ENCODE peak calls at places on chromosomes 11 and 22, in seven cellular contexts. I is HFF-Myc, V is astrocyte of the cerebellum, U is HCT116, E is breast epithelium, F is testis, G is left ventricle myocardium inferior. M is an unnamed sample.
A peak's percentile ranks its signal among the peaks of the same experiment; 100 is the strongest.

GRCh38 chr11:7490535-7490934 is 5.2 kb downstream of the OLFML1 start:
- DNase-seq in I (no peak), V (no peak), U (no peak), E (no peak), F (no peak), G (no peak), M (no peak)

GRCh38 chr22:26259510-26259909 is 90.2 kb downstream of the SEZ6L start:
- DNase-seq in I (peak; percentile 15), V (no peak), U (peak; percentile 0), E (no peak), F (peak; percentile 32), G (no peak), M (no peak)

GRCh38 chr11:64078905-64079304 is 43.2 kb downstream of the FLRT1 start:
- DNase-seq in I (no peak), V (no peak), U (no peak), E (no peak), F (no peak), G (no peak), M (no peak)

GRCh38 chr22:42611076-42611475 is 3.6 kb downstream of the POLDIP3 start:
- DNase-seq in I (no peak), V (no peak), U (no peak), E (no peak), F (no peak), G (no peak), M (no peak)

GRCh38 chr11:100151944-100152343 is 535.1 kb upstream of the ARHGAP42 start:
- DNase-seq in I (no peak), V (peak; percentile 15), U (no peak), E (no peak), F (no peak), G (no peak), M (no peak)

GRCh38 chr11:81246937-81247336 is 1486.7 kb downstream of the FAM181B start:
- DNase-seq in I (no peak), V (no peak), U (no peak), E (no peak), F (no peak), G (no peak), M (no peak)

GRCh38 chr11:117663826-117664225 is 133.2 kb downstream of the DSCAML1 start:
- DNase-seq in I (no peak), V (no peak), U (no peak), E (no peak), F (no peak), G (no peak), M (no peak)

GRCh38 chr11:122796128-122796717 is 42.1 kb upstream of the CRTAM start:
- DNase-seq in I (no peak), V (no peak), U (no peak), E (no peak), F (peak; percentile 63), G (peak; percentile 42), M (peak; percentile 56)

GRCh38 chr11:133064152-133064877 is 468.0 kb downstream of the OPCML start:
- DNase-seq in I (no peak), V (peak; percentile 36), U (no peak), E (peak; percentile 25), F (peak; percentile 85), G (peak; percentile 63), M (peak; percentile 72)

GRCh38 chr22:17780116-17780740 is 6.0 kb upstream of the BID start:
- DNase-seq in I (no peak), V (no peak), U (no peak), E (no peak), F (no peak), G (no peak), M (no peak)

DNA sequence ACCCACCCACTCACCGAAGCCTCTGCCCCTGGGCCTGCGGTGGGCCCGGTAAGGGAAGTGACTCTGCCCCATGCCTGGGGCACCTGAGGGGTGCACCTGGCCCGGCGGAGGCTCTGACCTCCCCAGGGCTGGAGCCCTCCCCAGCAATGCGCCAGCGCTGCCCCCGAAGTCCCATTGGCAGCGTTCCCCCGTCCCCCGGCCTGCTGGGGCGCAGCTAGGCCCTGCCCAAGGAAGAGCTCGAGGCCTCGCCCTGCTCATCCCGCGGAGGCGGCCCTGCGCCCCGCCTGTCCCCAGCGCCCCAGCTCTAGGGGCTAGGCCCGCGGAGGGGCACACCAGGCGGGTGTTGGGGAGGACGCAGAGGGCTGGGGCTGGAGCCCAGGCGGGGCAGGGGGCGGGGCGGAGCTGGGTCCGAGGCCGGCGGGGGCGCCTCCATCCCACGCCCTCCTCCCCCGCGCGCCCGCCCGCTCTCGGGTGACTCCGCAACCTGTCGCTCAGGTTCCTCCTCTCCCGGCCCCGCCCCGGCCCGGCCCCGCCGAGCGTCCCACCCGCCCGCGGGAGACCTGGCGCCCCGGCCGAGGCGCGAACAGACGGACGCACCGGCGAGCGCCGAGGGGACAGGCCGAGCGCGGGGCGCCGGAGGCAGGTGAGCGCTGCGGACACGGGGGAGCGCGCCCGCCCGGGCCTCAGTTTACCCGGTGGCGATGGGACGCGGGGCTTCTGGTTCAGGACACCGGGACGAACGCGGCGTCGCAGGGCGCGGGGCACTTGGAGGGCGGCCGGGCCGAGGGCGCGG is at the start of gene EPS8L2:
- DNase-seq in I (no peak), V (no peak), U (no peak), E (no peak), F (no peak), G (no peak), M (no peak)
- H3K4me3 ChIP-seq in I (peak within 1 kb of the TSS; percentile 56), V (peak within 1 kb of the TSS; percentile 63), U (peak within 1 kb of the TSS; percentile 96), E (peak within 1 kb of the TSS; percentile 95), F (peak within 1 kb of the TSS; percentile 42), G (peak within 1 kb of the TSS; percentile 64), M (no peak within 1 kb of the TSS)

GRCh38 chr22:19879996-19880785 is 25.5 kb upstream of the GNB1L start:
- DNase-seq in I (no peak), V (no peak), U (no peak), E (no peak), F (no peak), G (no peak), M (no peak)

GRCh38 chr22:19882446-19883381 is 28.0 kb upstream of the GNB1L start:
- DNase-seq in I (no peak), V (no peak), U (no peak), E (no peak), F (no peak), G (no peak), M (peak; percentile 8)

GRCh38 chr22:19879651-19879995 is 24.9 kb upstream of the GNB1L start:
- DNase-seq in I (no peak), V (no peak), U (no peak), E (no peak), F (no peak), G (no peak), M (no peak)

GRCh38 chr22:19879248-19879575 is 24.5 kb upstream of the GNB1L start:
- DNase-seq in I (no peak), V (no peak), U (no peak), E (no peak), F (no peak), G (peak; percentile 6), M (no peak)

GRCh38 chr22:19880786-19881569 is 26.3 kb upstream of the GNB1L start:
- DNase-seq in I (peak; percentile 91), V (peak; percentile 90), U (peak; percentile 41), E (peak; percentile 48), F (no peak), G (peak; percentile 64), M (peak; percentile 19)
- H3K4me3 ChIP-seq in I (peak overlapping the region; percentile 31), V (no peak overlapping the region), U (peak overlapping the region; percentile 28), E (peak overlapping the region; percentile 31), F (no peak overlapping the region), G (peak overlapping the region; percentile 35), M (no peak overlapping the region)

GRCh38 chr11:2136952-2137201 is 2.3 kb downstream of the IGF2 start:
- DNase-seq in I (no peak), V (no peak), U (no peak), E (no peak), F (no peak), G (no peak), M (no peak)

GRCh38 chr11:2136209-2136951 is 2.8 kb downstream of the IGF2 start:
- DNase-seq in I (no peak), V (no peak), U (no peak), E (no peak), F (no peak), G (no peak), M (no peak)

GRCh38 chr11:2138436-2139117 is 612 bp downstream of the IGF2 start:
- DNase-seq in I (no peak), V (no peak), U (no peak), E (no peak), F (no peak), G (no peak), M (no peak)

GRCh38 chr11:2138075-2138435 is 1.1 kb downstream of the IGF2 start:
- DNase-seq in I (no peak), V (no peak), U (no peak), E (no peak), F (no peak), G (no peak), M (no peak)

GRCh38 chr11:2137202-2138071 is 1.8 kb downstream of the IGF2 start:
- DNase-seq in I (no peak), V (peak; percentile 50), U (peak; percentile 36), E (peak; percentile 37), F (peak; percentile 76), G (peak; percentile 71), M (peak; percentile 86)
- H3K4me3 ChIP-seq in I (no peak overlapping the region), V (peak overlapping the region; percentile 44), U (peak overlapping the region; percentile 60), E (peak overlapping the region; percentile 73), F (peak overlapping the region; percentile 57), G (peak overlapping the region; percentile 67), M (peak overlapping the region; percentile 84)

GRCh38 chr22:46081831-46082210 is 68.5 kb upstream of the PPARA start:
- DNase-seq in I (no peak), V (no peak), U (no peak), E (no peak), F (peak; percentile 50), G (peak; percentile 22), M (peak; percentile 53)

GRCh38 chr22:46079093-46079860 is 71.0 kb upstream of the PPARA start:
- DNase-seq in I (no peak), V (no peak), U (no peak), E (no peak), F (peak; percentile 17), G (peak; percentile 27), M (peak; percentile 40)

GRCh38 chr22:46081036-46081830 is 69.1 kb upstream of the PPARA start:
- DNase-seq in I (no peak), V (no peak), U (no peak), E (no peak), F (peak; percentile 30), G (peak; percentile 17), M (peak; percentile 40)

GRCh38 chr22:46078241-46079092 is 71.9 kb upstream of the PPARA start:
- DNase-seq in I (no peak), V (no peak), U (no peak), E (peak; percentile 91), F (peak; percentile 78), G (peak; percentile 82), M (peak; percentile 77)

DNA sequence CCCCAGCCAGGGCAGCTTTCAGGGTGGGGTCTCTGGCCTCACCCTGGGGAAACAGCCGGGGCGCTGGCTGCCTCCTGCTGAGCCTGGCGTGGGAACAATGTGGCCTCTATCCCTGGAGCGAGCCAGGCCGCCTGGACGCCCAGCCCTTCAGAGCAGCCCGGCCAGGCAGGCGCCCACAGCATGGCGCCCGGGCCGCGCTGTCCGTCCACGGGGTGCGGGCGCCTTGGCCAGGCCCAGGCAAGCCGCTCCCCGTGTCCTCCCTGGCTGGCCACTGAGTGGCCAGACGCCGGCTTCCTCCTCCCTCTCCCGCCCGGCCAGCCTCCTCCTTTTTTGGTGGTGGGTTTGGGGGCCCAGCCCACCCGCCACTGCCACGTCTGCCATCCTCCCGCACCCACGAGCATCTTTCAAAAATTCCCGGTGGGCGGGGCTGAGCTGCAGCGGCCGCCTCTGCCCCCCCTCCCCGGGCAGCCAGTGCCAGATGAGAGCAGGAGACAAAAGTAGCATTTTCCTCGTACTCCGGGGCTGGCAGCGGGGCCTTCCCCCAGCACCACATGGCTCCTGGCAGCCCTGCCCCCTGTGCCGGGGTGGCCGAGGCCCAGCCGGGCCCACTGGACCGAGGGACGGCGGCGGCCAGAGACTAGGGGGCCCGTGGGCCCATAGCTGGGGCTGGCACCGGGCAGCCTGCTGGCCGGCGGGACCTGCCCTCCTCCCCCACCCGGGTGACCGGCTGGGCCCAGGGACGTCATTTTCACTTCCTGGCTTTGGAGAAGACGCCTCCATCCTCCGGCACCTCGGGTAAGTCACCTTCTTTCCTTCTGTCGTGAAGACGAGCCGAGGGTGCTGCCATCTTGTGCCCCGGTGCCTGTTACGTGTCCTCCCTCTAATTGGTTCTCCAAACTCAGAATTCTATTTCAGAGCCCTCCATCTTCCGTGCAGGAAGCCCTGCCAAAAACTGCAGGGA is 70.2 kb upstream of the PPARA start:
- DNase-seq in I (no peak), V (no peak), U (no peak), E (peak; percentile 89), F (peak; percentile 90), G (peak; percentile 75), M (peak; percentile 90)
- H3K4me3 ChIP-seq in I (peak overlapping the region; percentile 69), V (peak overlapping the region; percentile 98), U (peak overlapping the region; percentile 60), E (peak overlapping the region; percentile 98), F (peak overlapping the region; percentile 86), G (peak overlapping the region; percentile 96), M (peak overlapping the region; percentile 90)

M was measured in BE2C.